ENCODE peak calls at places on chromosomes 1 and 21, in six cellular contexts. One of them, this sample, is unnamed.

GRCh38 chr1:59292557-59292956 is 4.3 kb upstream of the FGGY start:
- DNase-seq in AG04450: no peak
- DNase-seq in foreskin keratinocyte: no peak
- DNase-seq in cardiac muscle cell: no peak
- DNase-seq in RWPE2: no peak
- DNase-seq in Panc1: no peak
- DNase-seq in this sample: no peak

GRCh38 chr1:44947060-44947773 is 39.2 kb downstream of the EIF2B3 start:
- DNase-seq in AG04450: peak; percentile 57
- DNase-seq in foreskin keratinocyte: no peak
- DNase-seq in cardiac muscle cell: peak; percentile 38
- DNase-seq in RWPE2: no peak
- DNase-seq in Panc1: no peak
- DNase-seq in this sample: no peak

GRCh38 chr1:5969168-5969567 is 23.1 kb downstream of the NPHP4 start:
- DNase-seq in AG04450: no peak
- DNase-seq in foreskin keratinocyte: no peak
- DNase-seq in cardiac muscle cell: no peak
- DNase-seq in RWPE2: no peak
- DNase-seq in Panc1: no peak
- DNase-seq in this sample: no peak

GRCh38 chr1:9770276-9770675 is 53.5 kb downstream of the CLSTN1 start:
- DNase-seq in AG04450: no peak
- DNase-seq in foreskin keratinocyte: no peak
- DNase-seq in cardiac muscle cell: no peak
- DNase-seq in RWPE2: no peak
- DNase-seq in Panc1: no peak
- DNase-seq in this sample: no peak

GRCh38 chr1:29709711-29710169 is 473.4 kb downstream of the PTPRU start:
- DNase-seq in AG04450: no peak
- DNase-seq in foreskin keratinocyte: peak; percentile 98
- DNase-seq in cardiac muscle cell: no peak
- DNase-seq in RWPE2: peak; percentile 91
- DNase-seq in Panc1: peak; percentile 69
- DNase-seq in this sample: peak; percentile 88

GRCh38 chr1:113185463-113186104 is 112.6 kb downstream of the LRIG2 start:
- DNase-seq in AG04450: no peak
- DNase-seq in foreskin keratinocyte: no peak
- DNase-seq in cardiac muscle cell: no peak
- DNase-seq in RWPE2: no peak
- DNase-seq in Panc1: no peak
- DNase-seq in this sample: no peak

GRCh38 chr1:79224537-79224936 is 218.0 kb upstream of the ADGRL4 start:
- DNase-seq in AG04450: no peak
- DNase-seq in foreskin keratinocyte: no peak
- DNase-seq in cardiac muscle cell: no peak
- DNase-seq in RWPE2: no peak
- DNase-seq in Panc1: no peak
- DNase-seq in this sample: no peak

GRCh38 chr1:59979551-59980070 is 53.0 kb upstream of the CYP2J2 start:
- DNase-seq in AG04450: no peak
- DNase-seq in foreskin keratinocyte: no peak
- DNase-seq in cardiac muscle cell: no peak
- DNase-seq in RWPE2: no peak
- DNase-seq in Panc1: no peak
- DNase-seq in this sample: no peak

GRCh38 chr1:36400825-36401601 is 3.3 kb upstream of the LSM10 start:
- DNase-seq in AG04450: no peak
- DNase-seq in foreskin keratinocyte: no peak
- DNase-seq in cardiac muscle cell: peak; percentile 92
- DNase-seq in RWPE2: no peak
- DNase-seq in Panc1: no peak
- DNase-seq in this sample: no peak

GRCh38 chr21:30072496-30072895 is 94.1 kb downstream of the CLDN17 start:
- DNase-seq in AG04450: no peak
- DNase-seq in foreskin keratinocyte: peak; percentile 72
- DNase-seq in cardiac muscle cell: peak; percentile 56
- DNase-seq in RWPE2: no peak
- DNase-seq in Panc1: no peak
- DNase-seq in this sample: peak; percentile 44

GRCh38 chr21:34844033-34844923 is 175.5 kb downstream of the CLIC6 start:
- DNase-seq in AG04450: no peak
- DNase-seq in foreskin keratinocyte: peak; percentile 77
- DNase-seq in cardiac muscle cell: no peak
- DNase-seq in RWPE2: no peak
- DNase-seq in Panc1: no peak
- DNase-seq in this sample: no peak

GRCh38 chr1:28193701-28194161 is 17.2 kb upstream of the PTAFR start:
- DNase-seq in AG04450: no peak
- DNase-seq in foreskin keratinocyte: peak; percentile 84
- DNase-seq in cardiac muscle cell: no peak
- DNase-seq in RWPE2: peak; percentile 93
- DNase-seq in Panc1: no peak
- DNase-seq in this sample: peak; percentile 95

GRCh38 chr1:220528679-220529529 is 968 bp downstream of the MARK1 start:
- DNase-seq in AG04450: no peak
- DNase-seq in foreskin keratinocyte: peak; percentile 36
- DNase-seq in cardiac muscle cell: peak; percentile 44
- DNase-seq in RWPE2: no peak
- DNase-seq in Panc1: no peak
- DNase-seq in this sample: peak; percentile 61

GRCh38 chr1:220529530-220529920 is 1.6 kb downstream of the MARK1 start:
- DNase-seq in AG04450: no peak
- DNase-seq in foreskin keratinocyte: peak; percentile 29
- DNase-seq in cardiac muscle cell: no peak
- DNase-seq in RWPE2: no peak
- DNase-seq in Panc1: no peak
- DNase-seq in this sample: no peak

GRCh38 chr1:220528049-220528678 is at the start of gene MARK1:
- DNase-seq in AG04450: no peak
- DNase-seq in foreskin keratinocyte: peak; percentile 41
- DNase-seq in cardiac muscle cell: peak; percentile 89
- DNase-seq in RWPE2: peak; percentile 34
- DNase-seq in Panc1: no peak
- DNase-seq in this sample: peak; percentile 79

GRCh38 chr1:220526294-220526693 is 1.6 kb upstream of the MARK1 start:
- DNase-seq in AG04450: no peak
- DNase-seq in foreskin keratinocyte: peak; percentile 34
- DNase-seq in cardiac muscle cell: peak; percentile 10
- DNase-seq in RWPE2: no peak
- DNase-seq in Panc1: no peak
- DNase-seq in this sample: no peak

DNA sequence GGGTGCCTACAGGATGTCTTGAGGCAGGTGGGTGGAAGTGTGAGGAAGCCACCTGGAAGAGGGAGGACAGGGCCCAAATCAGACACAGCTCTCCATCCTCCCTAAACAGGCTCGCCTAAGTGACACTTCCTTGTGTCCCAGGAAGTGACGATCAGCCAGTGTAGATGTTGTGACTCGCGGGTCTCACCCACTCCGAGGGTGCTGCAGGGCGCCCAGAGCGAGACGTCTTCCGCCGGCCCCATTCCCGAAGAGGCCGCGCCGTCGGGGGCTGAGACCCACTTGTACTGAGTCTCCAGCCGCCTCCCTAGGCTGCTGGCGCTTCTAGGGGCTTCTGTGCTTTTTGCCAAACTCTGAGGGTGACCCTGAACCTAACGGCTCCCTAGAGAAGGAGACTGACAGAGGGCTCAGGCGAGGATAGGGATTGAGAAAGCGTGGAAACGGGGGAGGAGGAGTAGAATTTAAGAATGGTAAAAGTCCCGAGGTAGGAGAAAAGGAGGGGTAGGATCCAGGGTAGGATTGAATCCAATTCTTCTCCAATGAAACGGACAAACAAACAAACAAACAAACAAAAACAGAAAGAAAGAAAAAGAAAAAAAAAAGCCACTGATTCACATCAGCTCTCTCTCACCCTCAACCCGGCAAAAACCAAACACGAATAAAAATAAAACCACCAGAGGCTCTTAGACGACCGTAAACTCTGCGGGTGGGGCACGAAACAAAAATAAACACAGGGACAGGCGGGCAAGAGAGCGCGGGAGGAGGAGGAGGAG is 472 bp upstream of the MARK1 start:
- DNase-seq in AG04450: no peak
- DNase-seq in foreskin keratinocyte: peak; percentile 21
- DNase-seq in cardiac muscle cell: peak; percentile 49
- DNase-seq in RWPE2: no peak
- DNase-seq in Panc1: no peak
- DNase-seq in this sample: no peak
- H3K27ac ChIP-seq in AG04450: no peak overlapping the region
- H3K27ac ChIP-seq in foreskin keratinocyte: peak overlapping the region; percentile 84
- H3K27ac ChIP-seq in cardiac muscle cell: peak overlapping the region; percentile 74
- H3K27ac ChIP-seq in RWPE2: no peak overlapping the region
- H3K27ac ChIP-seq in Panc1: no peak overlapping the region
- H3K27ac ChIP-seq in this sample: peak overlapping the region; percentile 71

DNA sequence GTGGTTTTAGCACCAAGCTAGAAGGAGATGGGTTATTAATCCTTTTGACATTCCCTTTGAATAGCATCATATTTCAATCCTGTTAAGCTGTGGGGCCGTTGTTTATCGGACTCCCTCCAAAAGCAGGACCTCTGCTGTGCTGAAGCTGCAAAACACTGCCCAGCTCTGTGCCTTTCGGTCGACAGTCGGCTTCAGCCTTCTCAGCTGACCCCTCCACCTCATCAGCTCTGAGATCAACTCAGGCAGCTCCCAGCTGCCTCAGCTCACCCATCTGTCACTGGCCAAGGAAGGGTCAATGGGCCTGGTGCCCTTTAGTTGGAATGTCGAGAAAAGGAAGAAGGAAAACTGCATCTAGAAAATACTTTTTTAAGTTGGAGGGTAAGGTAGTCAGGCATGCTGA is 95.5 kb downstream of the KAZN start:
- DNase-seq in AG04450: no peak
- DNase-seq in foreskin keratinocyte: no peak
- DNase-seq in cardiac muscle cell: no peak
- DNase-seq in RWPE2: no peak
- DNase-seq in Panc1: no peak
- DNase-seq in this sample: no peak
- TF ChIP-seq CTCF in AG04450: no peak
- TF ChIP-seq CTCF in foreskin keratinocyte: no peak
- TF ChIP-seq CTCF in cardiac muscle cell: no peak
- TF ChIP-seq CTCF in RWPE2: no peak
- TF ChIP-seq CTCF in Panc1: no peak
- TF ChIP-seq CTCF in this sample: no peak

GRCh38 chr1:54487571-54488050 is 60.4 kb upstream of the ACOT11 start:
- DNase-seq in AG04450: no peak
- DNase-seq in foreskin keratinocyte: no peak
- DNase-seq in cardiac muscle cell: no peak
- DNase-seq in RWPE2: no peak
- DNase-seq in Panc1: no peak
- DNase-seq in this sample: no peak
- H3K27ac ChIP-seq in AG04450: peak overlapping the region; percentile 39
- H3K27ac ChIP-seq in foreskin keratinocyte: no peak overlapping the region
- H3K27ac ChIP-seq in cardiac muscle cell: peak overlapping the region; percentile 96
- H3K27ac ChIP-seq in RWPE2: no peak overlapping the region
- H3K27ac ChIP-seq in Panc1: peak overlapping the region; percentile 89
- H3K27ac ChIP-seq in this sample: peak overlapping the region; percentile 89

GRCh38 chr1:20266642-20267041 is 24.0 kb upstream of the VWA5B1 start:
- DNase-seq in AG04450: no peak
- DNase-seq in foreskin keratinocyte: no peak
- DNase-seq in cardiac muscle cell: no peak
- DNase-seq in RWPE2: no peak
- DNase-seq in Panc1: no peak
- DNase-seq in this sample: no peak
- TF ChIP-seq CTCF in AG04450: no peak
- TF ChIP-seq CTCF in foreskin keratinocyte: no peak
- TF ChIP-seq CTCF in cardiac muscle cell: no peak
- TF ChIP-seq CTCF in RWPE2: no peak
- TF ChIP-seq CTCF in Panc1: no peak
- TF ChIP-seq CTCF in this sample: no peak

GRCh38 chr1:156894001-156894400 is 483 bp downstream of the PEAR1 start:
- DNase-seq in AG04450: no peak
- DNase-seq in foreskin keratinocyte: no peak
- DNase-seq in cardiac muscle cell: no peak
- DNase-seq in RWPE2: no peak
- DNase-seq in Panc1: no peak
- DNase-seq in this sample: no peak
- H3K27ac ChIP-seq in AG04450: peak overlapping the region; percentile 47
- H3K27ac ChIP-seq in foreskin keratinocyte: no peak overlapping the region
- H3K27ac ChIP-seq in cardiac muscle cell: no peak overlapping the region
- H3K27ac ChIP-seq in RWPE2: no peak overlapping the region
- H3K27ac ChIP-seq in Panc1: peak overlapping the region; percentile 91
- H3K27ac ChIP-seq in this sample: peak overlapping the region; percentile 99

DNA sequence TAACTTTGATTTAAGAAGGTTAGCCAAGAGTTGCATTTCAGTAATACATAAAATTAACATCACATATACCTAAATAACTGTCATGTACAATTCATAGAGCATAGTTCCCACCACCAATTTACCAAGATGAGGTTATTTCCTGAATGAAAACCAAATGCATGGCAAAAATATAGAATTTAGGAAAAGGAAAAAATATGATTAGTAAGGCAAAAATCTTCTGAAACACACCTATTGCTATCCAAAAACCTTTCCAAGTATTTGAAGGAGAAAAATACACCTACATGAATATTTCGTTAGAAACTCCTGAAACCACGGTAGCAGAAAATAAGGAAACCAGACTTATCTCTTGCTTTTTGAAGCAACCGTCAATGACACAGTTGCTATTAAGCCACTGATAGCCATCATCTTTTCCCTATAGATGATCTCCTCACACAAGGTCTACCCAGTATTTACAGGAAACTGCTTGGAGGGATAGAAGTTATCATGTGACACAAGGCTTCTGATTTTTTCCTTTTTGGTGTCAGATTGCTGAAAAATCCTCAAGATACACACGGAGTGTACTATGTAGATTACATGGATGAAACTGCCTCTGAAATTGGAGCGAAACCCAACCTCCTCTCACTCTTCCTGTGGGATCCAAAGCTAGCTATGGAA is 259.3 kb upstream of the POGK start:
- DNase-seq in AG04450: no peak
- DNase-seq in foreskin keratinocyte: no peak
- DNase-seq in cardiac muscle cell: no peak
- DNase-seq in RWPE2: no peak
- DNase-seq in Panc1: no peak
- DNase-seq in this sample: no peak
- TF ChIP-seq CTCF in AG04450: no peak
- TF ChIP-seq CTCF in foreskin keratinocyte: no peak
- TF ChIP-seq CTCF in cardiac muscle cell: no peak
- TF ChIP-seq CTCF in RWPE2: no peak
- TF ChIP-seq CTCF in Panc1: no peak
- TF ChIP-seq CTCF in this sample: no peak

GRCh38 chr1:2112280-2112701 is 62.1 kb downstream of the PRKCZ start:
- DNase-seq in AG04450: no peak
- DNase-seq in foreskin keratinocyte: no peak
- DNase-seq in cardiac muscle cell: no peak
- DNase-seq in RWPE2: peak; percentile 48
- DNase-seq in Panc1: no peak
- DNase-seq in this sample: no peak

GRCh38 chr1:2115008-2115921 is 65.1 kb downstream of the PRKCZ start:
- DNase-seq in AG04450: no peak
- DNase-seq in foreskin keratinocyte: no peak
- DNase-seq in cardiac muscle cell: no peak
- DNase-seq in RWPE2: no peak
- DNase-seq in Panc1: no peak
- DNase-seq in this sample: no peak

GRCh38 chr1:2113620-2114135 is 63.5 kb downstream of the PRKCZ start:
- DNase-seq in AG04450: no peak
- DNase-seq in foreskin keratinocyte: no peak
- DNase-seq in cardiac muscle cell: no peak
- DNase-seq in RWPE2: peak; percentile 42
- DNase-seq in Panc1: no peak
- DNase-seq in this sample: no peak

GRCh38 chr1:2119886-2120285 is 69.7 kb downstream of the PRKCZ start:
- DNase-seq in AG04450: no peak
- DNase-seq in foreskin keratinocyte: no peak
- DNase-seq in cardiac muscle cell: no peak
- DNase-seq in RWPE2: no peak
- DNase-seq in Panc1: no peak
- DNase-seq in this sample: no peak

GRCh38 chr1:2115922-2116341 is 65.7 kb downstream of the PRKCZ start:
- DNase-seq in AG04450: no peak
- DNase-seq in foreskin keratinocyte: no peak
- DNase-seq in cardiac muscle cell: peak; percentile 60
- DNase-seq in RWPE2: peak; percentile 52
- DNase-seq in Panc1: no peak
- DNase-seq in this sample: no peak
- H3K27ac ChIP-seq in AG04450: no peak overlapping the region
- H3K27ac ChIP-seq in foreskin keratinocyte: no peak overlapping the region
- H3K27ac ChIP-seq in cardiac muscle cell: no peak overlapping the region
- H3K27ac ChIP-seq in RWPE2: no peak overlapping the region
- H3K27ac ChIP-seq in Panc1: no peak overlapping the region
- H3K27ac ChIP-seq in this sample: no peak overlapping the region

This sample was measured in RWPE1.